ENCODE peak calls at places on chromosomes 4 and X, in four cellular contexts. S is GDM1, V is neural progenitor cell, M is amniotic stem cell. U is an unnamed sample.

GRCh38 chr4:135927651-135928050 is 1604.6 kb downstream of the PCDH18 start:
- DNase-seq in S (no peak), V (no peak), M (no peak), U (no peak)

GRCh38 chr4:14196141-14196540 is 568.6 kb upstream of the BOD1L1 start:
- DNase-seq in S (no peak), V (peak), M (peak), U (peak)

GRCh38 chrX:123731987-123732678 is 719 bp downstream of the THOC2 start:
- DNase-seq in S (no peak), V (peak), M (no peak), U (peak)

GRCh38 chrX:135988245-135988644 is 3.0 kb downstream of the SLC9A6 start:
- DNase-seq in S (no peak), V (no peak), M (no peak), U (no peak)

GRCh38 chr4:148116264-148116663 is 325.9 kb downstream of the NR3C2 start:
- DNase-seq in S (no peak), V (no peak), M (peak), U (peak)

GRCh38 chr4:139076016-139076744 is 60.6 kb downstream of the NOCT start:
- DNase-seq in S (no peak), V (no peak), M (no peak), U (no peak)

GRCh38 chrX:23888887-23889501 is 18.7 kb downstream of the APOO start:
- DNase-seq in S (no peak), V (no peak), M (no peak), U (no peak)

GRCh38 chr4:162700815-162701361 is 465.8 kb downstream of the NAF1 start:
- DNase-seq in S (no peak), V (no peak), M (no peak), U (no peak)

GRCh38 chrX:13937370-13938052 is 92.2 kb downstream of the GEMIN8 start:
- DNase-seq in S (no peak), V (peak), M (no peak), U (peak)

U was measured in Ammon's horn.